ENCODE peak calls at places on chromosomes 1 and 21, in six cellular contexts. U is heart left ventricle, A is PC-9, E is NT2/D1, N is psoas muscle, C is IMR-90. I is an unnamed sample. For H3K36me3, the result is how much of the 10 kb centered on the place peaks cover.

GRCh38 chr1:98794196-98794886 is 132.8 kb downstream of the SNX7 start:
- DNase-seq in U (peak), A (peak), E (peak), N (no peak), C (peak), I (no peak)

GRCh38 chr21:43771199-43771675 is 4.9 kb downstream of the CSTB start:
- DNase-seq in U (no peak), A (no peak), E (no peak), N (no peak), C (no peak), I (no peak)

GRCh38 chr1:154765970-154766369 is 104.1 kb downstream of the KCNN3 start:
- DNase-seq in U (no peak), A (no peak), E (no peak), N (no peak), C (peak), I (peak)

GRCh38 chr1:62875676-62876075 is 91.7 kb downstream of the ATG4C start:
- DNase-seq in U (no peak), A (no peak), E (no peak), N (no peak), C (no peak), I (no peak)

GRCh38 chr1:174123843-174124242 is 35.5 kb upstream of the RABGAP1L start:
- DNase-seq in U (no peak), A (no peak), E (no peak), N (no peak), C (no peak), I (no peak)

GRCh38 chr1:51819810-51820209 is 58.7 kb downstream of the NRDC start:
- DNase-seq in U (no peak), A (no peak), E (no peak), N (no peak), C (peak), I (no peak)

GRCh38 chr1:153347856-153348255 is 785 bp downstream of the PGLYRP4 start:
- DNase-seq in U (no peak), A (no peak), E (no peak), N (no peak), C (no peak), I (no peak)

GRCh38 chr1:20194770-20195463 is 8.6 kb upstream of the PLA2G2C start:
- DNase-seq in U (peak), A (no peak), E (no peak), N (peak), C (peak), I (peak)

GRCh38 chr1:48810740-48811139 is 34.0 kb upstream of the BEND5 start:
- DNase-seq in U (no peak), A (no peak), E (no peak), N (no peak), C (no peak), I (no peak)

GRCh38 chr1:233725423-233725822 is 111.5 kb downstream of the KCNK1 start:
- DNase-seq in U (no peak), A (no peak), E (no peak), N (no peak), C (no peak), I (no peak)

GRCh38 chr1:239586128-239586527 is 199.8 kb downstream of the CHRM3 start:
- DNase-seq in U (no peak), A (no peak), E (no peak), N (no peak), C (no peak), I (no peak)

GRCh38 chr1:204506969-204507316 is 9.3 kb upstream of the MDM4 start:
- DNase-seq in U (peak), A (peak), E (peak), N (peak), C (peak), I (peak)

GRCh38 chr21:26236281-26236680 is 65.7 kb upstream of the APP start:
- DNase-seq in U (no peak), A (no peak), E (no peak), N (no peak), C (no peak), I (no peak)

GRCh38 chr1:63908016-63908415 is 134.2 kb downstream of the ROR1 start:
- DNase-seq in U (no peak), A (no peak), E (no peak), N (no peak), C (peak), I (no peak)

GRCh38 chr1:160101037-160101716 is 2.8 kb upstream of the IGSF8 start:
- DNase-seq in U (peak), A (peak), E (peak), N (peak), C (peak), I (peak)

GRCh38 chr21:38490411-38491020 is 7.8 kb downstream of the ERG start:
- DNase-seq in U (no peak), A (no peak), E (no peak), N (no peak), C (no peak), I (no peak)

GRCh38 chr1:218460367-218460766 is 115.2 kb downstream of the TGFB2 start:
- DNase-seq in U (peak), A (no peak), E (peak), N (no peak), C (peak), I (no peak)

GRCh38 chr1:198449727-198450433 is 90.6 kb downstream of the ATP6V1G3 start:
- DNase-seq in U (no peak), A (peak), E (no peak), N (no peak), C (peak), I (no peak)

GRCh38 chr1:36693652-36694051 is 210.9 kb upstream of the CSF3R start:
- DNase-seq in U (no peak), A (no peak), E (no peak), N (no peak), C (no peak), I (no peak)

GRCh38 chr1:120178799-120179419 is 2.6 kb upstream of the SEC22B start:
- DNase-seq in U (no peak), A (no peak), E (no peak), N (no peak), C (peak), I (no peak)

GRCh38 chr1:40796939-40797667 is 13.5 kb downstream of the KCNQ4 start:
- DNase-seq in U (no peak), A (no peak), E (no peak), N (peak), C (no peak), I (no peak)

GRCh38 chr1:208807446-208808117 is 563.4 kb upstream of the PLXNA2 start:
- DNase-seq in U (no peak), A (no peak), E (no peak), N (no peak), C (no peak), I (no peak)

GRCh38 chr1:39130297-39130696 is 74.2 kb upstream of the MACF1 start:
- DNase-seq in U (no peak), A (peak), E (no peak), N (no peak), C (peak), I (no peak)

GRCh38 chr1:93779540-93780121 is 98.0 kb upstream of the BCAR3 start:
- DNase-seq in U (no peak), A (peak), E (peak), N (no peak), C (peak), I (no peak)

GRCh38 chr1:116950497-116951174 is 40.9 kb downstream of the PTGFRN start:
- DNase-seq in U (no peak), A (no peak), E (no peak), N (no peak), C (no peak), I (no peak)

GRCh38 chr1:10171995-10172669 is 38.2 kb upstream of the KIF1B start:
- DNase-seq in U (no peak), A (no peak), E (no peak), N (no peak), C (no peak), I (no peak)

GRCh38 chr1:10173582-10173981 is 36.8 kb upstream of the KIF1B start:
- DNase-seq in U (no peak), A (no peak), E (no peak), N (no peak), C (no peak), I (no peak)

GRCh38 chr1:10168912-10169514 is 41.4 kb upstream of the KIF1B start:
- DNase-seq in U (no peak), A (no peak), E (no peak), N (no peak), C (no peak), I (no peak)

GRCh38 chr1:10171105-10171767 is 39.1 kb upstream of the KIF1B start:
- DNase-seq in U (no peak), A (no peak), E (no peak), N (no peak), C (no peak), I (peak)

DNA sequence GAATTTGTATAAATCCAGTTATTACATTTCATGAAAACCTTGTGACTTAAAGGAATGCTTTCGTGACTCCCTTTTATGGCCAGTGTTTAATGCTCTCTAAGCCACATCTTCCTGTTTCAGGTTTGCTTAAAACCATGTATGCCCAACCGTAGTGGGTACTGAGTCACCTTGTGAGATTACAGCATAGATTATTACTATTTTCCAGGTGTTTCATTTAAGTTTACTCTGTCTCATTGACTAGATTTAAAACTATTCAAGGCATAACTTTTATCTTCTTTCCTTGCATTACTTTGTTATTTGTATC is 40.1 kb upstream of the KIF1B start:
- DNase-seq in U (no peak), A (peak), E (no peak), N (no peak), C (peak), I (no peak)
- H3K36me3 ChIP-seq in U (under half), A (under half), E (half or more), N (half or more), C (under half), I (under half)

DNA sequence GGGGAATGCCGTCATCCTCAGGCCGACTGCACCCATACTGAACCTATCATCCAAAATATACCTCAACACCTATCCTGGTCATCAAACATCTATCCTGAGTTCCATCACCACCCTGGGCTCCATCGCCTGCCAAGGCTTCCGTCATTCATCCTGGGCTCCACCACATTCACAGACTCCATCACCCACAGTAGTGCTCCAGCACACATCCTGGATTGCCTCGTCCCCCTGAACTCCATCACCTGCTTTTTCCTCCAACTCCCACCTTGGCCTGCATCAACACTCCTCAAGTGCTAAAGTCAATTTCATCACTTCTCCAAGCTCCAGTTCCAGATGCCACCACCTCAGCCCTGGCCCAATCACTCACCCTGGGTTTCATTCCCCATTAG is 7.8 kb downstream of the MAP3K6 start:
- DNase-seq in U (no peak), A (no peak), E (no peak), N (no peak), C (no peak), I (no peak)
- H3K36me3 ChIP-seq in U (under half), A (under half), E (half or more), N (half or more), C (half or more), I (under half)

DNA sequence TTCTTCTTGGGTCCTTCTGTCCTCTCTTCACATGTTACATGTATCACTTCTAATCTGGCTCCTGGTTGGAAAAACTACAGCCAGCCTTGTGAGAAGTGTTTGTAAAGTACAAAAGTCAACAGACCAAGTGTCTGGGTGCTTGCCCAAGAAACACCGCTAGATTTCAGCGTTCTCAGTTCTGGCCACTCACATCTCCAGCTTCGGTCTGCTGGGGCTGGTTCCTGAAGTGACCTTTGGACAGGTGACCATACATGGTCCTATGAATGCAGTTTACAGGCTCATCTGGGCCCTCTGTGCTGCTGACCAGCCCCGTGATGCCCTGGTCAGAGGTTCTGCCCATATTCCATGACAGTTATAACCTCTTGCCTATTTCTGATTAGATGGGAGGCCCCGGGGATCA is 19.5 kb downstream of the SLC2A1 start:
- DNase-seq in U (no peak), A (no peak), E (no peak), N (no peak), C (no peak), I (peak)
- H3K36me3 ChIP-seq in U (under half), A (under half), E (half or more), N (under half), C (half or more), I (under half)

GRCh38 chr1:24913274-24913604 is 16.8 kb downstream of the RUNX3 start:
- DNase-seq in U (no peak), A (no peak), E (no peak), N (no peak), C (no peak), I (no peak)
- H3K36me3 ChIP-seq in U (under half), A (under half), E (half or more), N (under half), C (under half), I (under half)

GRCh38 chr1:21242846-21243245 is 47.4 kb downstream of the ECE1 start:
- DNase-seq in U (no peak), A (peak), E (no peak), N (no peak), C (no peak), I (no peak)
- H3K36me3 ChIP-seq in U (under half), A (under half), E (half or more), N (half or more), C (half or more), I (under half)

DNA sequence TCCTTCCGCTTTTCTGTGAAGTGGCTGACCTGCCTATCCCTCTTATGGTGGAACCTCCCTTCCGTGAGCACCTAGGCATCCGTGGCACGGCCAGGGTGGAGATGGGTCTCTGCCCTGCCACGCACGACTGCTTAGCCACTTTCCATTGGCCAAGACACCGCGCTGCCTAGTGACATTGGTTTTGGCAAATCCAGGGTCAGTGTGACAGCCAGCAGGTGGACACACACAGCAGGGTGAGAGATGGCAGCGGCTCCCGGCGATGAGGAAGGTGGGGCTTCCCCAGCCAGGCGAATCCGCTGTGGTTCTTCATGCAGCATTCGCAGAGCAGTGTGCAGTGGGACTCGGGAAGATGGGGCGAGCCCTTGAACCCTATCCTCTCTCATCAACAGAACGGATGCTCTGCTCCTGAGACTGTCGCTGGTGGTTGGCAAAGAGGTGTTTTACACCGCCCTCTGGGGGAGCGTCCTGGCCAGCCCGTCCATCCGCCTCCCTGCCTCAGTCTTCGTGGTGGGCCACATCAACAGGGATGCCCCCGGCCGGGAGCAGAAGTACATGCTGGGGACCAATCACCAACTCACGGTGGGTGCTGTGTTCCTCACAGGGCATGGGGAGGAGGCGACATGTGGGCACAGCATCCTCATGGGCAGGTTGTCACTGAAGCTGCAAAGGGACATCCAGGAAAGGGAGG is 51.8 kb downstream of the DOP1B start:
- DNase-seq in U (no peak), A (no peak), E (no peak), N (no peak), C (no peak), I (no peak)
- H3K36me3 ChIP-seq in U (under half), A (under half), E (under half), N (under half), C (under half), I (under half)

GRCh38 chr1:70720133-70720920 is 309.3 kb downstream of the CTH start:
- DNase-seq in U (no peak), A (no peak), E (no peak), N (no peak), C (no peak), I (no peak)

GRCh38 chr1:70717211-70717610 is 306.1 kb downstream of the CTH start:
- DNase-seq in U (no peak), A (no peak), E (no peak), N (no peak), C (no peak), I (no peak)

GRCh38 chr1:70717656-70718055 is 306.6 kb downstream of the CTH start:
- DNase-seq in U (no peak), A (no peak), E (no peak), N (no peak), C (no peak), I (no peak)

GRCh38 chr1:70719164-70719563 is 308.1 kb downstream of the CTH start:
- DNase-seq in U (no peak), A (no peak), E (no peak), N (no peak), C (no peak), I (no peak)

GRCh38 chr1:70718086-70718630 is 307.1 kb downstream of the CTH start:
- DNase-seq in U (no peak), A (no peak), E (no peak), N (no peak), C (no peak), I (no peak)
- H3K36me3 ChIP-seq in U (under half), A (under half), E (under half), N (under half), C (under half), I (under half)